ENCODE peak calls at places on chromosomes 1 and 21, in four cellular contexts. F is GM12878, M is H1, R is HCT116. S is an unnamed sample.

GRCh38 chr1:220873087-220873486 is 6.2 kb upstream of the HLX start:
- DNase-seq in F (no peak), M (no peak), R (no peak), S (no peak)

GRCh38 chr1:160416369-160416768 is 16.0 kb downstream of the VANGL2 start:
- DNase-seq in F (no peak), M (no peak), R (peak), S (no peak)

GRCh38 chr1:114215426-114215825 is 61.8 kb upstream of the SYT6 start:
- DNase-seq in F (no peak), M (no peak), R (no peak), S (no peak)

GRCh38 chr1:43402055-43402865 is 12.6 kb downstream of the SZT2 start:
- DNase-seq in F (no peak), M (no peak), R (no peak), S (no peak)

GRCh38 chr1:51957618-51958017 is 32.9 kb downstream of the RAB3B start:
- DNase-seq in F (no peak), M (no peak), R (no peak), S (no peak)

GRCh38 chr1:45512641-45513054 is 9.0 kb downstream of the PRDX1 start:
- DNase-seq in F (no peak), M (no peak), R (peak), S (no peak)

GRCh38 chr1:101238681-101239094 is 1.9 kb downstream of the S1PR1 start:
- DNase-seq in F (no peak), M (peak), R (peak), S (peak)

GRCh38 chr1:107298526-107298925 is 157.7 kb downstream of the NTNG1 start:
- DNase-seq in F (no peak), M (no peak), R (no peak), S (no peak)

GRCh38 chr1:205582046-205582445 is 49.8 kb downstream of the ELK4 start:
- DNase-seq in F (no peak), M (no peak), R (no peak), S (no peak)

GRCh38 chr1:88892146-88892877 is 945 bp upstream of the GTF2B start:
- DNase-seq in F (no peak), M (no peak), R (peak), S (peak)

GRCh38 chr1:99850458-99850974 is 355 bp downstream of the AGL start:
- DNase-seq in F (no peak), M (no peak), R (no peak), S (no peak)

GRCh38 chr1:7408771-7409150 is 362.3 kb upstream of the VAMP3 start:
- DNase-seq in F (no peak), M (no peak), R (no peak), S (no peak)

GRCh38 chr1:7407980-7408770 is 362.9 kb upstream of the VAMP3 start:
- DNase-seq in F (no peak), M (no peak), R (no peak), S (no peak)

GRCh38 chr1:7405844-7406500 is 365.1 kb upstream of the VAMP3 start:
- DNase-seq in F (no peak), M (no peak), R (no peak), S (no peak)

GRCh38 chr1:7407547-7407895 is 363.6 kb upstream of the VAMP3 start:
- DNase-seq in F (no peak), M (no peak), R (no peak), S (no peak)

GRCh38 chr1:7406641-7407546 is 364.2 kb upstream of the VAMP3 start:
- DNase-seq in F (peak), M (no peak), R (no peak), S (no peak)
- TF ChIP-seq ZNF274 in F (no peak), M (no peak), R (no peak), S (no peak)

GRCh38 chr1:70627910-70628309 is 216.8 kb downstream of the CTH start:
- DNase-seq in F (no peak), M (no peak), R (no peak), S (no peak)
- TF ChIP-seq ZNF274 in F (no peak), M (no peak), R (no peak), S (no peak)

GRCh38 chr1:84122780-84123382 is 21.2 kb upstream of the PRKACB start:
- DNase-seq in F (no peak), M (no peak), R (no peak), S (peak)
- TF ChIP-seq ZNF274 in F (no peak), M (no peak), R (no peak), S (no peak)

GRCh38 chr1:23791434-23792047 is 596 bp downstream of the LYPLA2 start:
- DNase-seq in F (no peak), M (no peak), R (no peak), S (no peak)
- TF ChIP-seq ZNF274 in F (no peak), M (no peak), R (no peak), S (no peak)

DNA sequence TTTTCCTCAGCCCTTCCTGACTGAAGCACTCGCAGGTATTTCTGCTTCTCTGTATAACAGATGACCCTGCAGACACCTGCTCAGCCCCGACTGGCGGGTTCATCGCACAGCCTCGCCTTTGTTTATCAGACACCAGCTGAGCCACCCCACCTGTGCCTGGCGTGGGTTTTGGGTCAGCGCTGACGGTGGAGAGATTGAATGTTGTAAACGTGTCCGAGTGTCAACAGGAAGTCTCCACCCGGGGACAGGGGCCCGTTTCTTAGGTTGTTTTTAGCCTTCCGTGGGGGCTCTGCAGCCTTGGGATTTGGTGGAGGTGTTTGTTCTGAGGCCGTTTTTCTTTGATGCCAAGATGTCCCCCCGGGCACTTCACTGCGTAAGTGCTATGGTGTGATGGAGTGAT is 60.1 kb downstream of the COL18A1 start:
- DNase-seq in F (no peak), M (no peak), R (no peak), S (no peak)
- TF ChIP-seq ZNF274 in F (no peak), M (no peak), R (no peak), S (no peak)